ENCODE peak calls at places on chromosomes 3 and 15, in seven cellular contexts. One of them, this sample, is unnamed. For H3K36me3, the result is how much of the 10 kb centered on the place peaks cover.

GRCh38 chr15:79853492-79854328 is 43.1 kb downstream of the MTHFS start:
- DNase-seq in aorta: peak
- DNase-seq in heart left ventricle: peak
- DNase-seq in left ventricle myocardium inferior: peak
- DNase-seq in BJ: peak
- DNase-seq in SJCRH30: peak
- DNase-seq in Karpas-422: peak
- DNase-seq in this sample: peak

GRCh38 chr3:112633757-112634156 is 7.2 kb downstream of the CCDC80 start:
- DNase-seq in BJ: no peak
- DNase-seq in left ventricle myocardium inferior: no peak
- DNase-seq in Karpas-422: no peak
- DNase-seq in SJCRH30: no peak
- DNase-seq in aorta: no peak
- DNase-seq in heart left ventricle: no peak
- DNase-seq in this sample: no peak

GRCh38 chr3:197356275-197356674 is 57.9 kb upstream of the DLG1 start:
- DNase-seq in aorta: peak
- DNase-seq in Karpas-422: no peak
- DNase-seq in left ventricle myocardium inferior: peak
- DNase-seq in SJCRH30: no peak
- DNase-seq in heart left ventricle: peak
- DNase-seq in BJ: no peak
- DNase-seq in this sample: peak

GRCh38 chr3:169575381-169575780 is 88.1 kb downstream of the MECOM start:
- DNase-seq in heart left ventricle: no peak
- DNase-seq in SJCRH30: peak
- DNase-seq in BJ: no peak
- DNase-seq in aorta: no peak
- DNase-seq in left ventricle myocardium inferior: no peak
- DNase-seq in Karpas-422: no peak
- DNase-seq in this sample: no peak

GRCh38 chr15:88029696-88030095 is 226.8 kb downstream of the NTRK3 start:
- DNase-seq in SJCRH30: peak
- DNase-seq in left ventricle myocardium inferior: no peak
- DNase-seq in aorta: no peak
- DNase-seq in BJ: no peak
- DNase-seq in Karpas-422: no peak
- DNase-seq in heart left ventricle: no peak
- DNase-seq in this sample: no peak

GRCh38 chr3:179196700-179197099 is 48.5 kb downstream of the PIK3CA start:
- DNase-seq in aorta: no peak
- DNase-seq in heart left ventricle: no peak
- DNase-seq in SJCRH30: no peak
- DNase-seq in left ventricle myocardium inferior: no peak
- DNase-seq in Karpas-422: no peak
- DNase-seq in BJ: no peak
- DNase-seq in this sample: no peak

GRCh38 chr15:70492240-70493177 is 270.8 kb downstream of the UACA start:
- DNase-seq in left ventricle myocardium inferior: peak
- DNase-seq in Karpas-422: peak
- DNase-seq in BJ: no peak
- DNase-seq in heart left ventricle: peak
- DNase-seq in SJCRH30: peak
- DNase-seq in aorta: peak
- DNase-seq in this sample: peak

GRCh38 chr15:41828747-41829270 is 917 bp downstream of the JMJD7 start:
- DNase-seq in left ventricle myocardium inferior: no peak
- DNase-seq in SJCRH30: no peak
- DNase-seq in Karpas-422: no peak
- DNase-seq in aorta: no peak
- DNase-seq in BJ: no peak
- DNase-seq in heart left ventricle: no peak
- DNase-seq in this sample: no peak

GRCh38 chr15:37995461-37996347 is 61.3 kb downstream of the TMCO5A start:
- DNase-seq in aorta: no peak
- DNase-seq in left ventricle myocardium inferior: no peak
- DNase-seq in BJ: peak
- DNase-seq in heart left ventricle: peak
- DNase-seq in SJCRH30: no peak
- DNase-seq in Karpas-422: peak
- DNase-seq in this sample: no peak

GRCh38 chr3:150215616-150216015 is 192.5 kb upstream of the TSC22D2 start:
- DNase-seq in SJCRH30: peak
- DNase-seq in heart left ventricle: no peak
- DNase-seq in aorta: no peak
- DNase-seq in Karpas-422: no peak
- DNase-seq in BJ: no peak
- DNase-seq in left ventricle myocardium inferior: no peak
- DNase-seq in this sample: no peak

GRCh38 chr3:82224661-82225060 is 463.2 kb upstream of the GBE1 start:
- DNase-seq in left ventricle myocardium inferior: no peak
- DNase-seq in heart left ventricle: no peak
- DNase-seq in BJ: no peak
- DNase-seq in Karpas-422: no peak
- DNase-seq in aorta: no peak
- DNase-seq in SJCRH30: no peak
- DNase-seq in this sample: no peak

GRCh38 chr15:58921267-58921666 is 12.2 kb downstream of the SLTM start:
- DNase-seq in BJ: no peak
- DNase-seq in aorta: no peak
- DNase-seq in heart left ventricle: no peak
- DNase-seq in SJCRH30: no peak
- DNase-seq in left ventricle myocardium inferior: no peak
- DNase-seq in Karpas-422: no peak
- DNase-seq in this sample: no peak
- H3K36me3 ChIP-seq in BJ: under half
- H3K36me3 ChIP-seq in aorta: under half
- H3K36me3 ChIP-seq in heart left ventricle: under half
- H3K36me3 ChIP-seq in SJCRH30: half or more
- H3K36me3 ChIP-seq in left ventricle myocardium inferior: under half
- H3K36me3 ChIP-seq in Karpas-422: under half
- H3K36me3 ChIP-seq in this sample: under half

DNA sequence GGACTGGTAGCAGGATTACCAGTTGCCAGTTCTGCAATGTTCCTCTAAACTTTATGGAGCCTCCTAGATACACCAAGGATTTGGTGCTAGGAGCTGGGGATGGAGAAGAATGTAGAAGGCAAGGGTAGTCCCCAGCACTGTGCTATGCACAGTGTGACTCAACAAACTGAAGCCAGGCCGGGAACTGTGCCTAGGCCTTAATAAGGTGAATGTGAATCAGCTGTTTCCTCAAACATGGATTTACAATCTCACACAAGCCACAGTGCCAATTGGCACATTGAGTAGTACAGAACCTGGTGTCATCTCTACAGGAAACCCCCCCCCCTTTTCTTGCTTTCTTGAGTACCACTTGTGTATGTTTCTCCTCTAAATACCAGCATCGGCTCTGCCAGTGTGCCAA is 32.5 kb downstream of the MRPS25 start:
- DNase-seq in aorta: no peak
- DNase-seq in left ventricle myocardium inferior: no peak
- DNase-seq in BJ: no peak
- DNase-seq in SJCRH30: no peak
- DNase-seq in heart left ventricle: no peak
- DNase-seq in Karpas-422: no peak
- DNase-seq in this sample: no peak
- H3K36me3 ChIP-seq in aorta: under half
- H3K36me3 ChIP-seq in left ventricle myocardium inferior: half or more
- H3K36me3 ChIP-seq in BJ: under half
- H3K36me3 ChIP-seq in SJCRH30: half or more
- H3K36me3 ChIP-seq in heart left ventricle: half or more
- H3K36me3 ChIP-seq in Karpas-422: under half
- H3K36me3 ChIP-seq in this sample: under half

DNA sequence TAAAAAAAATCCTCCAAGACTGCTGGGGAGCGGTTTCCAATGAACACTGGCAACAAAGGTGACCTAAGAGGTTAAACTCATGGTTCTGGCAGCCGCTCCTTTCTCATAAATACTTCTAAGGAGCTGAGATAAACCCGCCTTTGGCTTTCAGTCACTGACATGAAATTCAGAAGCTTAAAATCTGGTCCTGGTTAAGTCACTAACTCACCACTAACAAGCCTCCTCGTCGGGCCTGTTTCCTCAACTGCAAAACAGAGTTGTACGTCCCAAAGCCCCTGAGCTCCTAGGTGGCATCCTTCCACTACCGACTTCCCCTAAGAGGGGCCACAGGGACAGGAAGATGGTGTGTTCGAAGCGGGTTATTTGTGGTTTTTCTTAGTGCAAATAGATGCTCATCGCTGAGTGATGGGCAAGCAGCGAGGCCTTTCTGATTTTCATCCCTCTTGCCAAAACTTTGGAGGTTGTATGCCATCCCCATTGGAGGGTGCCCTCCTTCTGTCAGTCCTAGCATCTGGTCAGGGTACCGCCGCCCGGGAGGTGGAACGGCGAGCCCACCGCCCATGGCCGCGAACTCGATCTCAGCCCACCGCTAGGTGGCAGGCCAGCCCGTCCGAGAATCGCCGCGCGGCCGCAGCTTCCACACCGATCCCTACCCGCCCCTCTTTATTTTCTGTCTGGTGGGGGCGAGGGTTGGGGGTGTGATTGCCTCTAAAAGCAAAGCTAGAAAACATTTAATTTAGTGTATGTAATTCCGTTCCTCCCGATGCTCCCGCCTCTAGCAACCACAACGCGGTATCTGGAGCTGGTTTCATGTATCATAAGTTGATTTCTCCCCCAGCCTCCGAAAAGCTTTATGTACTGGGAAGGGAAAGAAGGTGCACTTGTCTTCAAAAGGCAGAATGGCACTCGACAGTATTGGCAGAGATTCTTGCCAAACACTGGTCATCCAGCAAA is 4.5 kb downstream of the BCL6 start:
- DNase-seq in Karpas-422: peak
- DNase-seq in left ventricle myocardium inferior: peak
- DNase-seq in BJ: peak
- DNase-seq in aorta: peak
- DNase-seq in SJCRH30: no peak
- DNase-seq in heart left ventricle: peak
- DNase-seq in this sample: peak
- H3K36me3 ChIP-seq in Karpas-422: half or more
- H3K36me3 ChIP-seq in left ventricle myocardium inferior: under half
- H3K36me3 ChIP-seq in BJ: under half
- H3K36me3 ChIP-seq in aorta: under half
- H3K36me3 ChIP-seq in SJCRH30: under half
- H3K36me3 ChIP-seq in heart left ventricle: under half
- H3K36me3 ChIP-seq in this sample: under half

GRCh38 chr15:75884041-75884440 is 19.6 kb upstream of the FBXO22 start:
- DNase-seq in aorta: no peak
- DNase-seq in Karpas-422: no peak
- DNase-seq in heart left ventricle: no peak
- DNase-seq in left ventricle myocardium inferior: no peak
- DNase-seq in BJ: no peak
- DNase-seq in SJCRH30: no peak
- DNase-seq in this sample: no peak
- H3K36me3 ChIP-seq in aorta: under half
- H3K36me3 ChIP-seq in Karpas-422: under half
- H3K36me3 ChIP-seq in heart left ventricle: half or more
- H3K36me3 ChIP-seq in left ventricle myocardium inferior: under half
- H3K36me3 ChIP-seq in BJ: under half
- H3K36me3 ChIP-seq in SJCRH30: under half
- H3K36me3 ChIP-seq in this sample: under half

GRCh38 chr15:39582286-39582976 is 1.6 kb downstream of the THBS1 start:
- DNase-seq in heart left ventricle: peak
- DNase-seq in Karpas-422: no peak
- DNase-seq in left ventricle myocardium inferior: no peak
- DNase-seq in BJ: peak
- DNase-seq in SJCRH30: no peak
- DNase-seq in aorta: no peak
- DNase-seq in this sample: no peak

GRCh38 chr15:39584662-39585393 is 3.9 kb downstream of the THBS1 start:
- DNase-seq in BJ: peak
- DNase-seq in left ventricle myocardium inferior: no peak
- DNase-seq in heart left ventricle: no peak
- DNase-seq in aorta: no peak
- DNase-seq in Karpas-422: no peak
- DNase-seq in SJCRH30: no peak
- DNase-seq in this sample: no peak

GRCh38 chr15:39582977-39583585 is 2.2 kb downstream of the THBS1 start:
- DNase-seq in Karpas-422: no peak
- DNase-seq in left ventricle myocardium inferior: no peak
- DNase-seq in SJCRH30: no peak
- DNase-seq in heart left ventricle: no peak
- DNase-seq in BJ: peak
- DNase-seq in aorta: no peak
- DNase-seq in this sample: no peak

GRCh38 chr15:39584266-39584659 is 3.4 kb downstream of the THBS1 start:
- DNase-seq in left ventricle myocardium inferior: no peak
- DNase-seq in aorta: no peak
- DNase-seq in Karpas-422: no peak
- DNase-seq in heart left ventricle: no peak
- DNase-seq in BJ: no peak
- DNase-seq in SJCRH30: no peak
- DNase-seq in this sample: no peak

DNA sequence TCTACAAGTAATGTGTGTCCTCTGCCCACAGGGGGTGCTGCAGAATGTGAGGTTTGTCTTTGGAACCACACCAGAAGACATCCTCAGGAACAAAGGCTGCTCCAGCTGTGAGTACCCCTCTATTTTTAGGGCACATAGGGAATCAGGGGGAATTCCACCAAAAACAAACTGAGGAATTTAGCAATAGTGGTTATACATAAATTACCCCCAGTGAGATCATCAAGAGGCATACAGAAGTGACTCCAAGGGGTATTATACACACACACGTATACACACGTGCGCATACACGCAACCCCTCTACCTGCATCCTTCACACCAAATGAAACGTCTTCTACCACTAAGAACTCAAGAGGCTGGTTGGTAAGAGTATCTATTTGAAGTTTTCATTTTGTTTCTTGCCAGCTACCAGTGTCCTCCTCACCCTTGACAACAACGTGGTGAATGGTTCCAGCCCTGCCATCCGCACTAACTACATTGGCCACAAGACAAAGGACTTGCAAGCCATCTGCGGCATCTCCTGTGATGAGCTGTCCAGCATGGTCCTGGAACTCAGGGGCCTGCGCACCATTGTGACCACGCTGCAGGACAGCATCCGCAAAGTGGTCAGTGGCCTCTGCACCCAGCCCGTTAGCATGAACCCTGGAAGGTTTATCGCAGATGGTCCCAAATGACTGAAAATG is 2.8 kb downstream of the THBS1 start:
- DNase-seq in left ventricle myocardium inferior: no peak
- DNase-seq in aorta: no peak
- DNase-seq in heart left ventricle: no peak
- DNase-seq in BJ: peak
- DNase-seq in Karpas-422: peak
- DNase-seq in SJCRH30: peak
- DNase-seq in this sample: no peak
- H3K36me3 ChIP-seq in left ventricle myocardium inferior: half or more
- H3K36me3 ChIP-seq in aorta: under half
- H3K36me3 ChIP-seq in heart left ventricle: half or more
- H3K36me3 ChIP-seq in BJ: half or more
- H3K36me3 ChIP-seq in Karpas-422: under half
- H3K36me3 ChIP-seq in SJCRH30: under half
- H3K36me3 ChIP-seq in this sample: under half

This sample was measured in lung.